ENCODE peak calls at places on chromosomes 11 and 22, in eight cellular contexts. W is ELF-1; C is GM20000; B is suprapubic skin; Q is mucosa of descending colon; T is NCI-H748 treated with DMSO at 0.1 percent for 48 hours; N is effector memory CD4-positive, alpha-beta T cell; K is smooth muscle cell of the brain vasculature. R is an unnamed sample.

GRCh38 chr22:23163665-23164064 is 16.6 kb upstream of the BCR start:
- DNase-seq in B (no peak), C (no peak), W (no peak), Q (peak; percentile 76), K (no peak), N (no peak), T (no peak), R (no peak)

GRCh38 chr11:104390696-104391095 is 226.7 kb upstream of the PDGFD start:
- DNase-seq in W (no peak), T (no peak), Q (no peak), B (no peak), N (no peak), C (no peak), K (no peak), R (no peak)

GRCh38 chr11:68914761-68915160 is 11.1 kb downstream of the IGHMBP2 start:
- DNase-seq in W (no peak), B (no peak), K (no peak), C (no peak), Q (no peak), N (no peak), T (no peak), R (no peak)

GRCh38 chr11:106642331-106642730 is 375.9 kb downstream of the GUCY1A2 start:
- DNase-seq in Q (no peak), K (no peak), N (no peak), W (no peak), T (no peak), B (no peak), C (no peak), R (no peak)

GRCh38 chr22:31075961-31076360 is 5.2 kb upstream of the SMTN start:
- DNase-seq in C (no peak), B (peak; percentile 95), Q (peak; percentile 68), K (no peak), T (no peak), W (no peak), N (no peak), R (no peak)

GRCh38 chr11:61963282-61964057 is 4.0 kb downstream of the FTH1 start:
- DNase-seq in K (no peak), T (no peak), B (peak; percentile 74), N (no peak), W (peak; percentile 54), Q (peak; percentile 39), C (no peak), R (no peak)

GRCh38 chr11:59666969-59667368 is 1.9 kb downstream of the PATL1 start:
- DNase-seq in B (no peak), Q (no peak), K (no peak), T (no peak), N (no peak), C (no peak), W (no peak), R (no peak)

GRCh38 chr11:70824590-70825300 is 426.4 kb downstream of the CTTN start:
- DNase-seq in C (no peak), T (peak; percentile 22), K (no peak), B (no peak), Q (no peak), N (no peak), W (peak; percentile 23), R (peak; percentile 44)

GRCh38 chr11:56783448-56784041 is 35.0 kb upstream of the OR9G4 start:
- DNase-seq in W (no peak), Q (peak; percentile 57), B (no peak), N (no peak), C (peak; percentile 17), T (peak; percentile 50), K (peak; percentile 13), R (peak; percentile 11)

GRCh38 chr11:45765107-45765668 is 39.8 kb upstream of the SLC35C1 start:
- DNase-seq in K (no peak), C (no peak), W (no peak), B (no peak), N (no peak), Q (no peak), T (no peak), R (no peak)

GRCh38 chr11:115153135-115153534 is 351.1 kb downstream of the CADM1 start:
- DNase-seq in K (no peak), B (no peak), W (no peak), N (no peak), Q (no peak), C (no peak), T (no peak), R (no peak)

GRCh38 chr11:12540913-12541587 is 133.2 kb upstream of the TEAD1 start:
- DNase-seq in C (no peak), T (no peak), Q (no peak), K (no peak), B (no peak), N (no peak), W (peak; percentile 72), R (no peak)

GRCh38 chr11:65066805-65067291 is 8.5 kb upstream of the NAALADL1 start:
- DNase-seq in N (no peak), W (peak; percentile 45), Q (no peak), K (no peak), T (no peak), B (no peak), C (no peak), R (no peak)

GRCh38 chr22:40685406-40685805 is 6.1 kb downstream of the MCHR1 start:
- DNase-seq in Q (no peak), N (no peak), W (no peak), K (no peak), C (no peak), T (no peak), B (no peak), R (no peak)

GRCh38 chr11:72578991-72579815 is 95.0 kb downstream of the PDE2A start:
- DNase-seq in T (no peak), K (no peak), N (no peak), W (no peak), C (no peak), B (peak; percentile 70), Q (no peak), R (no peak)

GRCh38 chr22:39434721-39435120 is 22.1 kb upstream of the MGAT3 start:
- DNase-seq in Q (no peak), B (no peak), K (no peak), C (no peak), W (no peak), T (no peak), N (no peak), R (no peak)

GRCh38 chr11:19769820-19770219 is 57.2 kb downstream of the NAV2 start:
- DNase-seq in N (no peak), T (no peak), C (no peak), W (no peak), B (no peak), Q (no peak), K (peak; percentile 77), R (no peak)

GRCh38 chr22:38244106-38244505 is 28.7 kb downstream of the TMEM184B start:
- DNase-seq in T (no peak), W (no peak), B (no peak), Q (no peak), C (no peak), K (no peak), N (no peak), R (no peak)

GRCh38 chr11:57888385-57888784 is 126.8 kb downstream of the CTNND1 start:
- DNase-seq in B (no peak), N (no peak), T (no peak), K (no peak), Q (no peak), C (no peak), W (no peak), R (no peak)

GRCh38 chr11:115357066-115357465 is 147.1 kb downstream of the CADM1 start:
- DNase-seq in C (no peak), B (no peak), Q (no peak), T (no peak), W (no peak), K (no peak), N (no peak), R (no peak)

GRCh38 chr22:30411780-30412179 is 13.8 kb upstream of the MTFP1 start:
- DNase-seq in W (no peak), Q (no peak), N (no peak), T (no peak), K (no peak), B (no peak), C (no peak), R (no peak)

GRCh38 chr11:71169328-71169727 is 83.0 kb downstream of the SHANK2 start:
- DNase-seq in W (no peak), T (no peak), C (no peak), B (no peak), Q (no peak), K (no peak), N (no peak), R (no peak)

GRCh38 chr11:60498853-60499252 is 6.3 kb downstream of the MS4A12 start:
- DNase-seq in W (no peak), N (no peak), Q (peak; percentile 54), B (no peak), T (no peak), C (no peak), K (no peak), R (no peak)

GRCh38 chr11:122261546-122261945 is 145.5 kb upstream of the BLID start:
- DNase-seq in C (no peak), N (no peak), B (no peak), K (no peak), W (no peak), T (no peak), Q (no peak), R (no peak)

R was measured in GM13977.